ENCODE peak calls at places on chromosome 5, in eight cellular contexts. J is M059J; Y is natural killer cell; O is foreskin fibroblast; D is stimulated activated CD8-positive, alpha-beta memory T cell treated with anti-CD3 and anti-CD28 coated beads, Interleukin-2, amount 100 ng/mL, for 48 hours; W is NCI-H1092; Z is EL; E is upper lobe of left lung. T is an unnamed sample.

GRCh38 chr5:135269828-135270545 is 129.0 kb downstream of the MACROH2A1 start:
- DNase-seq in J (peak), Y (no peak), O (peak), D (no peak), W (no peak), Z (peak), E (no peak), T (peak)

GRCh38 chr5:36751881-36752280 is 124.7 kb upstream of the NIPBL start:
- DNase-seq in J (no peak), Y (no peak), O (no peak), D (no peak), W (no peak), Z (no peak), E (no peak), T (no peak)

GRCh38 chr5:94908889-94909480 is 290.5 kb downstream of the SLF1 start:
- DNase-seq in J (peak), Y (no peak), O (peak), D (no peak), W (peak), Z (peak), E (no peak), T (peak)

GRCh38 chr5:175693746-175694145 is 35.9 kb downstream of the HRH2 start:
- DNase-seq in J (no peak), Y (no peak), O (no peak), D (no peak), W (no peak), Z (no peak), E (no peak), T (no peak)

GRCh38 chr5:134140530-134141201 is 26.2 kb downstream of the TCF7 start:
- DNase-seq in J (peak), Y (peak), O (peak), D (no peak), W (peak), Z (peak), E (no peak), T (peak)

GRCh38 chr5:525916-526315 is 1.7 kb upstream of the SLC9A3 start:
- DNase-seq in J (no peak), Y (no peak), O (no peak), D (no peak), W (no peak), Z (no peak), E (peak), T (no peak)

GRCh38 chr5:110853267-110853666 is 114.5 kb downstream of the SLC25A46 start:
- DNase-seq in J (peak), Y (no peak), O (peak), D (no peak), W (no peak), Z (peak), E (no peak), T (no peak)

GRCh38 chr5:55650391-55650790 is 61.7 kb downstream of the SLC38A9 start:
- DNase-seq in J (peak), Y (no peak), O (no peak), D (no peak), W (no peak), Z (peak), E (no peak), T (no peak)

GRCh38 chr5:123543438-123543837 is 31.5 kb downstream of the CSNK1G3 start:
- DNase-seq in J (peak), Y (no peak), O (no peak), D (no peak), W (no peak), Z (no peak), E (no peak), T (no peak)

GRCh38 chr5:142405814-142406395 is 81.1 kb upstream of the SPRY4 start:
- DNase-seq in J (no peak), Y (no peak), O (no peak), D (no peak), W (no peak), Z (no peak), E (no peak), T (no peak)

T was measured in hepatic stellate cell.